ENCODE peak calls at places on chromosomes 11 and 22, in five cellular contexts. D, Y, E, V and H are unnamed samples.

GRCh38 chr11:112525844-112526590 is 265.4 kb upstream of the PLET1 start:
- DNase-seq in D (no peak), Y (no peak), E (no peak), V (no peak), H (no peak)

GRCh38 chr11:43567396-43567975 is 113.1 kb upstream of the HSD17B12 start:
- DNase-seq in D (no peak), Y (peak), E (no peak), V (peak), H (no peak)

GRCh38 chr11:93888026-93888425 is 37.6 kb upstream of the VSTM5 start:
- DNase-seq in D (no peak), Y (no peak), E (no peak), V (no peak), H (no peak)

GRCh38 chr11:62747475-62748160 is 6.3 kb downstream of the ZBTB3 start:
- DNase-seq in D (no peak), Y (peak), E (no peak), V (no peak), H (no peak)

GRCh38 chr22:26918236-26918635 is 260.8 kb downstream of the MIAT start:
- DNase-seq in D (no peak), Y (no peak), E (no peak), V (peak), H (no peak)

GRCh38 chr11:118908931-118909618 is 16.7 kb downstream of the BCL9L start:
- DNase-seq in D (peak), Y (no peak), E (no peak), V (no peak), H (peak)

GRCh38 chr11:44592125-44592643 is 26.7 kb downstream of the CD82 start:
- DNase-seq in D (no peak), Y (no peak), E (no peak), V (no peak), H (peak)

GRCh38 chr11:123543796-123544195 is 110.6 kb downstream of the SCN3B start:
- DNase-seq in D (no peak), Y (no peak), E (no peak), V (peak), H (no peak)

GRCh38 chr22:49995413-49996191 is 17.0 kb downstream of the IL17REL start:
- DNase-seq in D (no peak), Y (no peak), E (no peak), V (no peak), H (no peak)

GRCh38 chr11:75233688-75234295 is 6.8 kb upstream of the TPBGL start:
- DNase-seq in D (no peak), Y (peak), E (no peak), V (peak), H (peak)

GRCh38 chr22:35894937-35895708 is 133.5 kb downstream of the RBFOX2 start:
- DNase-seq in D (no peak), Y (peak), E (no peak), V (no peak), H (no peak)

GRCh38 chr11:123195182-123196059 is at the start of gene CLMP:
- DNase-seq in D (no peak), Y (no peak), E (no peak), V (no peak), H (peak)

GRCh38 chr11:34633990-34634725 is 13.3 kb downstream of the EHF start:
- DNase-seq in D (no peak), Y (peak), E (no peak), V (no peak), H (peak)

GRCh38 chr11:23403210-23404185 is 543.2 kb upstream of the CCDC179 start:
- DNase-seq in D (no peak), Y (no peak), E (no peak), V (no peak), H (no peak)

GRCh38 chr22:42376721-42377177 is 55.5 kb downstream of the NFAM1 start:
- DNase-seq in D (no peak), Y (no peak), E (no peak), V (no peak), H (peak)